ENCODE peak calls at places on chromosomes 5 and 9, in four cellular contexts. R is activated naive CD4-positive, alpha-beta T cell treated with Interleukin-2 at 50 U/mL for 16 hours; X is endothelial cell; B is heart right ventricle. K is an unnamed sample.

GRCh38 chr9:93059097-93059959 is 827 bp downstream of the SUSD3 start:
- DNase-seq in R (peak), X (no peak), B (no peak), K (peak)

GRCh38 chr5:89996892-89997291 is 412.7 kb downstream of the CETN3 start:
- DNase-seq in R (no peak), X (no peak), B (no peak), K (no peak)

GRCh38 chr5:177508217-177508611 is 1.4 kb downstream of the DOK3 start:
- DNase-seq in R (no peak), X (no peak), B (no peak), K (no peak)

GRCh38 chr5:136538534-136538933 is 173.2 kb upstream of the TRPC7 start:
- DNase-seq in R (no peak), X (no peak), B (no peak), K (no peak)

GRCh38 chr9:83536332-83536731 is 1.9 kb downstream of the FRMD3 start:
- DNase-seq in R (no peak), X (no peak), B (no peak), K (no peak)

GRCh38 chr5:138664276-138664943 is 88.8 kb upstream of the CTNNA1 start:
- DNase-seq in R (no peak), X (no peak), B (no peak), K (no peak)

GRCh38 chr5:80865547-80865946 is 94.6 kb upstream of the RASGRF2 start:
- DNase-seq in R (no peak), X (no peak), B (no peak), K (no peak)

GRCh38 chr5:141951341-141951781 is 6.6 kb downstream of the PCDH12 start:
- DNase-seq in R (peak), X (peak), B (no peak), K (peak)

GRCh38 chr5:117955831-117956230 is 1032.5 kb downstream of the DTWD2 start:
- DNase-seq in R (no peak), X (no peak), B (no peak), K (no peak)

GRCh38 chr5:76040806-76041205 is 42.4 kb upstream of the SV2C start:
- DNase-seq in R (no peak), X (no peak), B (no peak), K (no peak)

GRCh38 chr5:85049020-85049419 is 664.3 kb upstream of the EDIL3 start:
- DNase-seq in R (no peak), X (peak), B (no peak), K (no peak)

GRCh38 chr9:93826209-93826608 is 128.9 kb downstream of the BARX1 start:
- DNase-seq in R (peak), X (peak), B (no peak), K (no peak)

GRCh38 chr5:55159763-55160492 is at the start of gene GPX8:
- DNase-seq in R (no peak), X (peak), B (no peak), K (peak)

GRCh38 chr9:115808695-115809094 is 344.9 kb upstream of the PAPPA start:
- DNase-seq in R (no peak), X (no peak), B (no peak), K (no peak)

GRCh38 chr5:67879619-67880357 is 335.8 kb upstream of the PIK3R1 start:
- DNase-seq in R (no peak), X (no peak), B (no peak), K (no peak)

GRCh38 chr5:123474238-123474637 is 37.7 kb upstream of the CSNK1G3 start:
- DNase-seq in R (no peak), X (no peak), B (no peak), K (no peak)

GRCh38 chr5:117594165-117594564 is 1019.5 kb upstream of the SEMA6A start:
- DNase-seq in R (no peak), X (no peak), B (no peak), K (no peak)

GRCh38 chr5:179195561-179196419 is 135.6 kb downstream of the ZNF354C start:
- DNase-seq in R (no peak), X (no peak), B (no peak), K (no peak)

GRCh38 chr9:19976226-19976625 is 187.4 kb upstream of the SLC24A2 start:
- DNase-seq in R (peak), X (no peak), B (no peak), K (no peak)

GRCh38 chr9:37897665-37898064 is 6.3 kb downstream of the SLC25A51 start:
- DNase-seq in R (no peak), X (no peak), B (no peak), K (no peak)

GRCh38 chr9:12819436-12820185 is 44.8 kb downstream of the LURAP1L start:
- DNase-seq in R (no peak), X (peak), B (no peak), K (peak)

GRCh38 chr5:77768978-77769377 is 7.2 kb downstream of the TBCA start:
- DNase-seq in R (no peak), X (no peak), B (no peak), K (no peak)

GRCh38 chr5:151924564-151925395 is at the start of gene GLRA1:
- DNase-seq in R (peak), X (peak), B (peak), K (peak)

GRCh38 chr5:95417971-95418370 is 26.8 kb downstream of the FAM81B start:
- DNase-seq in R (no peak), X (no peak), B (no peak), K (no peak)

GRCh38 chr9:87516931-87517300 is 19.2 kb downstream of the DAPK1 start:
- DNase-seq in R (no peak), X (no peak), B (no peak), K (no peak)

GRCh38 chr5:61263561-61264272 is 68.3 kb upstream of the ZSWIM6 start:
- DNase-seq in R (no peak), X (peak), B (no peak), K (no peak)

GRCh38 chr5:79962580-79963222 is 28.4 kb downstream of the MTX3 start:
- DNase-seq in R (peak), X (no peak), B (no peak), K (no peak)

GRCh38 chr5:145244788-145245187 is 590.4 kb downstream of the PRELID2 start:
- DNase-seq in R (no peak), X (no peak), B (no peak), K (no peak)

GRCh38 chr5:19531374-19531952 is 456.5 kb downstream of the CDH18 start:
- DNase-seq in R (no peak), X (no peak), B (no peak), K (no peak)

GRCh38 chr5:110258460-110258859 is 468.0 kb downstream of the TMEM232 start:
- DNase-seq in R (no peak), X (no peak), B (no peak), K (no peak)

GRCh38 chr5:140182803-140183367 is 7.9 kb downstream of the CYSTM1 start:
- DNase-seq in R (no peak), X (no peak), B (no peak), K (peak)

GRCh38 chr9:122456123-122456522 is 21.6 kb downstream of the OR1J1 start:
- DNase-seq in R (no peak), X (no peak), B (no peak), K (no peak)

GRCh38 chr5:169287529-169287928 is 13.4 kb downstream of the SLIT3 start:
- DNase-seq in R (no peak), X (no peak), B (no peak), K (no peak)

K was measured in K562.